ENCODE peak calls at places on chromosomes 3 and 15, in eight cellular contexts. One of them, this sample, is unnamed.
A peak's percentile ranks its signal among the peaks of the same experiment; 100 is the strongest.

GRCh38 chr15:89551502-89551901 is 23.8 kb upstream of the TICRR start:
- DNase-seq in anterior cingulate cortex: no peak
- DNase-seq in activated CD4-positive, alpha-beta T cell treated with anti-CD3 and anti-CD28 coated beads, Interleukin-2, amount 10 ng/mL, durations not matched to agents 7 days and 5 days: no peak
- DNase-seq in small intestine: peak; percentile 13
- DNase-seq in OCI-LY7: no peak
- DNase-seq in SHP77: no peak
- DNase-seq in GM13976: peak; percentile 55
- DNase-seq in kidney: no peak
- DNase-seq in this sample: no peak

GRCh38 chr3:115348951-115349745 is 202.1 kb upstream of the ZBTB20 start:
- DNase-seq in activated CD4-positive, alpha-beta T cell treated with anti-CD3 and anti-CD28 coated beads, Interleukin-2, amount 10 ng/mL, durations not matched to agents 7 days and 5 days: no peak
- DNase-seq in small intestine: no peak
- DNase-seq in kidney: no peak
- DNase-seq in GM13976: no peak
- DNase-seq in anterior cingulate cortex: no peak
- DNase-seq in SHP77: no peak
- DNase-seq in OCI-LY7: no peak
- DNase-seq in this sample: no peak

GRCh38 chr15:27589260-27589659 is 509.9 kb downstream of the OCA2 start:
- DNase-seq in activated CD4-positive, alpha-beta T cell treated with anti-CD3 and anti-CD28 coated beads, Interleukin-2, amount 10 ng/mL, durations not matched to agents 7 days and 5 days: no peak
- DNase-seq in SHP77: peak; percentile 64
- DNase-seq in small intestine: no peak
- DNase-seq in kidney: no peak
- DNase-seq in GM13976: no peak
- DNase-seq in anterior cingulate cortex: no peak
- DNase-seq in OCI-LY7: no peak
- DNase-seq in this sample: no peak

GRCh38 chr3:96961576-96961975 is 147.2 kb downstream of the EPHA6 start:
- DNase-seq in GM13976: no peak
- DNase-seq in activated CD4-positive, alpha-beta T cell treated with anti-CD3 and anti-CD28 coated beads, Interleukin-2, amount 10 ng/mL, durations not matched to agents 7 days and 5 days: no peak
- DNase-seq in kidney: no peak
- DNase-seq in anterior cingulate cortex: no peak
- DNase-seq in SHP77: no peak
- DNase-seq in small intestine: no peak
- DNase-seq in OCI-LY7: no peak
- DNase-seq in this sample: no peak

GRCh38 chr15:69385831-69386230 is 28.3 kb upstream of the KIF23 start:
- DNase-seq in activated CD4-positive, alpha-beta T cell treated with anti-CD3 and anti-CD28 coated beads, Interleukin-2, amount 10 ng/mL, durations not matched to agents 7 days and 5 days: no peak
- DNase-seq in anterior cingulate cortex: no peak
- DNase-seq in kidney: no peak
- DNase-seq in GM13976: no peak
- DNase-seq in SHP77: no peak
- DNase-seq in OCI-LY7: no peak
- DNase-seq in small intestine: no peak
- DNase-seq in this sample: no peak

GRCh38 chr15:26893351-26894065 is 26.6 kb downstream of the GABRA5 start:
- DNase-seq in anterior cingulate cortex: no peak
- DNase-seq in kidney: no peak
- DNase-seq in activated CD4-positive, alpha-beta T cell treated with anti-CD3 and anti-CD28 coated beads, Interleukin-2, amount 10 ng/mL, durations not matched to agents 7 days and 5 days: no peak
- DNase-seq in GM13976: no peak
- DNase-seq in OCI-LY7: no peak
- DNase-seq in SHP77: no peak
- DNase-seq in small intestine: no peak
- DNase-seq in this sample: no peak

GRCh38 chr15:89751748-89752147 is 699 bp upstream of the MESP1 start:
- DNase-seq in small intestine: no peak
- DNase-seq in anterior cingulate cortex: no peak
- DNase-seq in activated CD4-positive, alpha-beta T cell treated with anti-CD3 and anti-CD28 coated beads, Interleukin-2, amount 10 ng/mL, durations not matched to agents 7 days and 5 days: no peak
- DNase-seq in SHP77: no peak
- DNase-seq in kidney: peak; percentile 77
- DNase-seq in OCI-LY7: no peak
- DNase-seq in GM13976: no peak
- DNase-seq in this sample: no peak

GRCh38 chr3:23256741-23257435 is 53.8 kb downstream of the UBE2E2 start:
- DNase-seq in OCI-LY7: no peak
- DNase-seq in small intestine: no peak
- DNase-seq in activated CD4-positive, alpha-beta T cell treated with anti-CD3 and anti-CD28 coated beads, Interleukin-2, amount 10 ng/mL, durations not matched to agents 7 days and 5 days: no peak
- DNase-seq in kidney: no peak
- DNase-seq in GM13976: no peak
- DNase-seq in SHP77: no peak
- DNase-seq in anterior cingulate cortex: no peak
- DNase-seq in this sample: no peak

GRCh38 chr15:35738370-35738769 is 192.4 kb upstream of the DPH6 start:
- DNase-seq in anterior cingulate cortex: no peak
- DNase-seq in kidney: no peak
- DNase-seq in GM13976: no peak
- DNase-seq in small intestine: no peak
- DNase-seq in SHP77: no peak
- DNase-seq in OCI-LY7: no peak
- DNase-seq in activated CD4-positive, alpha-beta T cell treated with anti-CD3 and anti-CD28 coated beads, Interleukin-2, amount 10 ng/mL, durations not matched to agents 7 days and 5 days: no peak
- DNase-seq in this sample: no peak

GRCh38 chr3:155791190-155791589 is 14.9 kb downstream of the C3orf33 start:
- DNase-seq in SHP77: no peak
- DNase-seq in anterior cingulate cortex: no peak
- DNase-seq in OCI-LY7: no peak
- DNase-seq in activated CD4-positive, alpha-beta T cell treated with anti-CD3 and anti-CD28 coated beads, Interleukin-2, amount 10 ng/mL, durations not matched to agents 7 days and 5 days: no peak
- DNase-seq in small intestine: no peak
- DNase-seq in GM13976: no peak
- DNase-seq in kidney: no peak
- DNase-seq in this sample: no peak

GRCh38 chr3:33547101-33547500 is 106.9 kb upstream of the UBP1 start:
- DNase-seq in kidney: no peak
- DNase-seq in anterior cingulate cortex: no peak
- DNase-seq in OCI-LY7: no peak
- DNase-seq in activated CD4-positive, alpha-beta T cell treated with anti-CD3 and anti-CD28 coated beads, Interleukin-2, amount 10 ng/mL, durations not matched to agents 7 days and 5 days: no peak
- DNase-seq in small intestine: no peak
- DNase-seq in GM13976: no peak
- DNase-seq in SHP77: no peak
- DNase-seq in this sample: no peak

GRCh38 chr3:129033619-129034321 is 26.8 kb upstream of the GP9 start:
- DNase-seq in anterior cingulate cortex: no peak
- DNase-seq in kidney: no peak
- DNase-seq in small intestine: no peak
- DNase-seq in OCI-LY7: no peak
- DNase-seq in GM13976: no peak
- DNase-seq in SHP77: no peak
- DNase-seq in activated CD4-positive, alpha-beta T cell treated with anti-CD3 and anti-CD28 coated beads, Interleukin-2, amount 10 ng/mL, durations not matched to agents 7 days and 5 days: no peak
- DNase-seq in this sample: no peak

GRCh38 chr3:123803521-123803920 is 80.6 kb downstream of the MYLK start:
- DNase-seq in anterior cingulate cortex: no peak
- DNase-seq in SHP77: no peak
- DNase-seq in activated CD4-positive, alpha-beta T cell treated with anti-CD3 and anti-CD28 coated beads, Interleukin-2, amount 10 ng/mL, durations not matched to agents 7 days and 5 days: no peak
- DNase-seq in GM13976: no peak
- DNase-seq in kidney: no peak
- DNase-seq in small intestine: peak; percentile 14
- DNase-seq in OCI-LY7: no peak
- DNase-seq in this sample: no peak

GRCh38 chr3:37571269-37571668 is 290.4 kb upstream of the CTDSPL start:
- DNase-seq in OCI-LY7: no peak
- DNase-seq in kidney: no peak
- DNase-seq in activated CD4-positive, alpha-beta T cell treated with anti-CD3 and anti-CD28 coated beads, Interleukin-2, amount 10 ng/mL, durations not matched to agents 7 days and 5 days: no peak
- DNase-seq in small intestine: no peak
- DNase-seq in SHP77: no peak
- DNase-seq in GM13976: no peak
- DNase-seq in anterior cingulate cortex: no peak
- DNase-seq in this sample: no peak

This sample was measured in spleen.